ENCODE peak calls at places on chromosomes 3 and 15, in nine cellular contexts. S is CD8-positive, alpha-beta T cell; I is AG10803; B is fibroblast of the aortic adventitia; P is fibroblast of lung; H is cardiac muscle cell; M is uterus; W is HCT116; Z is neural progenitor cell. L is an unnamed sample.
A peak's percentile ranks its signal among the peaks of the same experiment; 100 is the strongest.

GRCh38 chr15:45790325-45790943 is 155.6 kb downstream of the SQOR start:
- DNase-seq in S (no peak), H (peak; percentile 51), I (peak; percentile 11), W (peak; percentile 6), B (peak; percentile 36), Z (peak; percentile 51), P (no peak), M (no peak), L (no peak)

GRCh38 chr3:46091971-46092703 is 64.9 kb upstream of the XCR1 start:
- DNase-seq in M (no peak), H (no peak), S (no peak), B (no peak), W (no peak), Z (no peak), P (no peak), I (no peak), L (no peak)

GRCh38 chr3:51441282-51442030 is 50.4 kb downstream of the RBM15B start:
- DNase-seq in B (no peak), W (no peak), P (no peak), M (no peak), H (no peak), S (no peak), Z (no peak), I (no peak), L (no peak)

GRCh38 chr3:177201707-177202397 is 4.6 kb upstream of the TBL1XR1 start:
- DNase-seq in S (peak; percentile 44), P (peak; percentile 34), M (no peak), B (no peak), W (no peak), H (peak; percentile 34), Z (no peak), I (no peak), L (peak; percentile 50)

GRCh38 chr3:194265505-194265892 is 85.6 kb downstream of the CPN2 start:
- DNase-seq in H (peak; percentile 99), B (peak; percentile 97), S (no peak), P (peak; percentile 99), Z (peak; percentile 28), M (peak; percentile 89), I (peak; percentile 95), W (no peak), L (peak; percentile 95)

GRCh38 chr3:73401616-73402265 is 223.0 kb downstream of the PDZRN3 start:
- DNase-seq in I (no peak), P (no peak), M (peak; percentile 76), Z (no peak), B (peak; percentile 72), H (peak; percentile 66), W (no peak), S (no peak), L (no peak)

GRCh38 chr3:68666409-68667193 is 265.7 kb downstream of the TAFA4 start:
- DNase-seq in B (no peak), I (no peak), P (no peak), H (no peak), S (no peak), Z (no peak), M (no peak), W (no peak), L (no peak)

GRCh38 chr3:185402561-185402960 is 39.6 kb downstream of the MAP3K13 start:
- DNase-seq in M (no peak), P (peak; percentile 68), H (peak; percentile 84), W (no peak), Z (peak; percentile 7), B (peak; percentile 81), I (peak; percentile 29), S (no peak), L (no peak)

GRCh38 chr15:81311834-81312459 is 12.0 kb downstream of the STARD5 start:
- DNase-seq in B (no peak), Z (no peak), S (no peak), I (peak; percentile 69), P (peak; percentile 66), W (no peak), H (no peak), M (no peak), L (no peak)

GRCh38 chr3:86840814-86841213 is 150.1 kb downstream of the VGLL3 start:
- DNase-seq in H (no peak), M (no peak), B (no peak), Z (no peak), W (no peak), I (no peak), S (no peak), P (no peak), L (no peak)

GRCh38 chr15:34318277-34319079 is 19.1 kb downstream of the SLC12A6 start:
- DNase-seq in I (peak; percentile 71), B (peak; percentile 77), M (peak; percentile 41), H (peak; percentile 75), P (peak; percentile 56), S (no peak), W (peak; percentile 50), Z (peak; percentile 60), L (peak; percentile 83)
- H3K4me3 ChIP-seq in I (peak overlapping the region; percentile 60), B (peak overlapping the region; percentile 70), M (peak overlapping the region; percentile 45), H (peak overlapping the region; percentile 43), P (peak overlapping the region; percentile 58), S (peak overlapping the region; percentile 43), W (peak overlapping the region; percentile 61), Z (peak overlapping the region; percentile 55), L (peak overlapping the region; percentile 41)

DNA sequence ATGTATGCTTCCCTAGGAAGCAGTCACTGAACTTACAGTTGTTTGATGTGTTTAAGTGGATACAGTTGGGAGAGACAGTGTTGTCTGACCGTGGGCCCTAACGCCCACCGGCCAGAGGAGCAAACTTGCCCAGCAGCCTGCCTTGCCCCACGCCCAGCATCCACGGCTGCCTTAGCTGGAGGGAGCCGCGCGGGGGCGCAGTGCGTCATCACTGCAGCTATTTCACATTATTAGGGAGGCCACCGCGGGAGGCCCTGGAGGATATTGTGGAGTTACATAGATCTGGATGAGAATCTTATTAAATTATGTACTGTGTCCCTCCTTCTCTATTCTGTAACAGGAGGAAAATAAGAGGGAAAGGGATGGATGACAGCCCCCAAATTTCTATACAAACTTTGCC is 267.2 kb downstream of the GABRG3 start:
- DNase-seq in P (no peak), H (no peak), Z (peak; percentile 50), I (no peak), B (no peak), S (no peak), W (no peak), M (no peak), L (no peak)
- TF ChIP-seq CTCF in P (no peak), H (no peak), Z (peak; percentile 63), I (no peak), B (no peak), S (no peak), W (no peak), M (no peak), L (no peak)

GRCh38 chr15:90177012-90177411 is 24.1 kb upstream of the SEMA4B start:
- DNase-seq in S (no peak), H (no peak), M (no peak), I (no peak), P (no peak), W (no peak), Z (no peak), B (no peak), L (no peak)

GRCh38 chr15:90173372-90173771 is 27.8 kb upstream of the SEMA4B start:
- DNase-seq in B (no peak), H (no peak), I (no peak), S (no peak), W (no peak), M (no peak), Z (no peak), P (no peak), L (no peak)

GRCh38 chr15:90178468-90179435 is 22.4 kb upstream of the SEMA4B start:
- DNase-seq in I (no peak), H (no peak), M (no peak), P (no peak), W (no peak), Z (no peak), B (no peak), S (no peak), L (no peak)

GRCh38 chr15:90174140-90174891 is 26.8 kb upstream of the SEMA4B start:
- DNase-seq in P (peak; percentile 10), Z (no peak), S (no peak), I (peak; percentile 15), B (no peak), M (peak; percentile 82), W (no peak), H (peak; percentile 70), L (peak; percentile 90)
- H3K4me3 ChIP-seq in P (no peak overlapping the region), Z (no peak overlapping the region), S (no peak overlapping the region), I (no peak overlapping the region), B (no peak overlapping the region), M (no peak overlapping the region), W (no peak overlapping the region), H (no peak overlapping the region), L (peak overlapping the region; percentile 11)

GRCh38 chr3:169953462-169954141 is 13.0 kb upstream of the SEC62 start:
- DNase-seq in I (no peak), W (no peak), B (peak; percentile 17), P (peak; percentile 64), Z (no peak), M (no peak), S (no peak), H (peak; percentile 36), L (no peak)
- TF ChIP-seq CTCF in I (no peak), W (no peak), B (no peak), P (no peak), Z (no peak), M (no peak), S (no peak), H (no peak), L (no peak)

DNA sequence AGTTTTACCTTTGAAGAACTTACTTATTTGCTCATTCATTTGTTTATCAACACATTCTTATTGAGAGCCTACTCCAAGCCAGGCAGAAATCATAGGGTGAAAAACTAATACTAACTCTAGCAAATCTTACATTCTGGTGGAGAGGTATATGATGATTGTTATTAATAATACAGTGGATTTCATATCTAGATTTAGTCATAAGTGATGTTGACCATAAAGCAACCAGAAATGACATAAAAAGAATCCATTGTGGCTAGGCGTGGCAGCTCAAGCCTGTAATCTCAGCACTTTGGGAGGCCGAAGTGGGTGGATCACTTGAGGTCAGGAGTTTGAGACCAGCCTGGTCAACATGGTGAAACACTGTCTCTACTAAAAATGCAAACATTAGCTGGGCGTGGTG is 26.2 kb upstream of the IL20RB start:
- DNase-seq in M (no peak), W (no peak), Z (no peak), H (no peak), I (no peak), B (no peak), P (no peak), S (no peak), L (no peak)
- H3K4me3 ChIP-seq in M (no peak overlapping the region), W (no peak overlapping the region), Z (no peak overlapping the region), H (no peak overlapping the region), I (no peak overlapping the region), B (no peak overlapping the region), P (no peak overlapping the region), S (no peak overlapping the region), L (peak overlapping the region; percentile 8)

GRCh38 chr3:152938974-152939636 is 104.2 kb downstream of the P2RY1 start:
- DNase-seq in I (no peak), M (no peak), B (no peak), H (no peak), P (no peak), S (no peak), W (no peak), Z (no peak), L (no peak)

GRCh38 chr3:152941825-152942224 is 106.9 kb downstream of the P2RY1 start:
- DNase-seq in H (no peak), P (no peak), S (no peak), I (no peak), W (no peak), B (no peak), M (no peak), Z (no peak), L (no peak)

GRCh38 chr3:152942366-152942765 is 107.4 kb downstream of the P2RY1 start:
- DNase-seq in M (no peak), H (no peak), S (no peak), P (no peak), B (no peak), Z (no peak), I (no peak), W (no peak), L (no peak)

GRCh38 chr3:152937234-152937633 is 102.3 kb downstream of the P2RY1 start:
- DNase-seq in P (no peak), S (no peak), Z (no peak), H (peak; percentile 36), B (peak; percentile 20), M (no peak), W (no peak), I (no peak), L (no peak)
- TF ChIP-seq CTCF in P (peak; percentile 20), S (no peak), Z (peak; percentile 25), H (peak; percentile 34), B (no peak), M (peak; percentile 13), W (no peak), I (no peak), L (no peak)